ENCODE peak calls at places on chromosomes 16 and 17, in four cellular contexts. R, E, N and L are unnamed samples.

GRCh38 chr17:73595068-73595865 is 49.0 kb downstream of the SDK2 start:
- DNase-seq in R (peak), E (peak), N (no peak), L (peak)

GRCh38 chr17:81085420-81085911 is 50.5 kb downstream of the BAIAP2 start:
- DNase-seq in R (no peak), E (no peak), N (no peak), L (no peak)

GRCh38 chr17:58693208-58693607 is 806 bp downstream of the RAD51C start:
- DNase-seq in R (no peak), E (no peak), N (no peak), L (no peak)

GRCh38 chr16:70158261-70158939 is 15.2 kb upstream of the CLEC18C start:
- DNase-seq in R (no peak), E (no peak), N (no peak), L (no peak)

GRCh38 chr17:20926532-20926931 is 116.3 kb downstream of the USP22 start:
- DNase-seq in R (no peak), E (no peak), N (no peak), L (no peak)

GRCh38 chr16:65876200-65876498 is 490.3 kb upstream of the CDH5 start:
- DNase-seq in R (no peak), E (no peak), N (no peak), L (no peak)

GRCh38 chr17:79632432-79632735 is 21.5 kb upstream of the RBFOX3 start:
- DNase-seq in R (no peak), E (no peak), N (no peak), L (no peak)

GRCh38 chr16:73219176-73219575 is 171.2 kb upstream of the ZFHX3 start:
- DNase-seq in R (no peak), E (no peak), N (no peak), L (no peak)

GRCh38 chr17:57890857-57891232 is 41.0 kb upstream of the MRPS23 start:
- DNase-seq in R (no peak), E (no peak), N (no peak), L (no peak)

GRCh38 chr16:12833939-12834338 is 30.3 kb upstream of the CPPED1 start:
- DNase-seq in R (no peak), E (peak), N (no peak), L (no peak)

GRCh38 chr17:76492989-76493501 is 8.2 kb downstream of the RHBDF2 start:
- DNase-seq in R (peak), E (peak), N (peak), L (peak)

GRCh38 chr17:40433551-40434384 is 9.5 kb upstream of the IGFBP4 start:
- DNase-seq in R (no peak), E (no peak), N (no peak), L (no peak)

GRCh38 chr16:74877706-74878105 is 103.1 kb upstream of the FA2H start:
- DNase-seq in R (no peak), E (no peak), N (no peak), L (no peak)

GRCh38 chr16:28990375-28991040 is 5.7 kb downstream of the LAT start:
- DNase-seq in R (no peak), E (no peak), N (no peak), L (no peak)

GRCh38 chr16:71637398-71637797 is 11.4 kb downstream of the MARVELD3 start:
- DNase-seq in R (no peak), E (no peak), N (no peak), L (no peak)
- H3K27ac ChIP-seq in R (no peak), E (no peak), N (no peak), L (no peak)

GRCh38 chr17:18261146-18261515 is 669 bp downstream of the MIEF2 start:
- DNase-seq in R (peak), E (peak), N (no peak), L (no peak)

GRCh38 chr17:18260332-18261145 is at the start of gene MIEF2:
- DNase-seq in R (peak), E (peak), N (peak), L (peak)

GRCh38 chr17:18262111-18262510 is 1.6 kb downstream of the MIEF2 start:
- DNase-seq in R (no peak), E (no peak), N (no peak), L (no peak)

GRCh38 chr17:18262641-18263040 is 2.2 kb downstream of the MIEF2 start:
- DNase-seq in R (peak), E (no peak), N (no peak), L (no peak)

DNA sequence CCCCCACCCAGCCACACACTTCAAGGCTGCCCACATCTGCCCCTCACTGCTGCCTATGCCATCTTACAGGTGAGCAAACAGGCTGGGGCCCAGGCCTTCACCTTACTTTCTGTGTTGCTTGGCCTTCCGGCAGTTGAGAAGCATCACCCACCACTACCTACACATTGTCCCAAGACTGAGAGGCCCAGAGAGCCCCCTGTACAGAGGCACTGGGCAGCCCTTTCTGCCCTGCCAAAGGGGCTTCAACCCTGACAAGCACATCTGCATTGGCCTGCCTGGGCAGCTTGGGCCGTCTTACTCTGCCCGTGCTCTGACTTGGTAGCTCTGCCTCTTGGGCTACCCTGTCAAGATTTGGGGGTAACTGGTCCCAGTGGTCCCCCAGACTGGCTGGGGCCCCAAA is 1.2 kb downstream of the MIEF2 start:
- DNase-seq in R (no peak), E (no peak), N (no peak), L (no peak)
- H3K27ac ChIP-seq in R (peak), E (peak), N (no peak), L (no peak)

GRCh38 chr16:17770104-17770503 is 299.3 kb upstream of the XYLT1 start:
- DNase-seq in R (no peak), E (no peak), N (no peak), L (no peak)

GRCh38 chr16:17766012-17766411 is 295.3 kb upstream of the XYLT1 start:
- DNase-seq in R (no peak), E (no peak), N (no peak), L (no peak)

GRCh38 chr16:17773698-17774101 is 302.9 kb upstream of the XYLT1 start:
- DNase-seq in R (no peak), E (no peak), N (no peak), L (no peak)

GRCh38 chr16:17768257-17768656 is 297.5 kb upstream of the XYLT1 start:
- DNase-seq in R (no peak), E (peak), N (no peak), L (no peak)
- H3K27ac ChIP-seq in R (no peak), E (no peak), N (no peak), L (no peak)

GRCh38 chr16:68784226-68784625 is 47.1 kb downstream of the CDH1 start:
- DNase-seq in R (no peak), E (no peak), N (peak), L (peak)

GRCh38 chr16:68784721-68785120 is 47.6 kb downstream of the CDH1 start:
- DNase-seq in R (no peak), E (no peak), N (no peak), L (no peak)

GRCh38 chr16:68779891-68780290 is 42.8 kb downstream of the CDH1 start:
- DNase-seq in R (no peak), E (no peak), N (no peak), L (no peak)

GRCh38 chr16:68781784-68782183 is 44.7 kb downstream of the CDH1 start:
- DNase-seq in R (no peak), E (no peak), N (no peak), L (no peak)

GRCh38 chr16:68782198-68783174 is 45.4 kb downstream of the CDH1 start:
- DNase-seq in R (no peak), E (no peak), N (no peak), L (no peak)
- H3K27ac ChIP-seq in R (no peak), E (no peak), N (peak), L (peak)

GRCh38 chr17:19363114-19363438 is 553 bp upstream of the B9D1 start:
- DNase-seq in R (no peak), E (no peak), N (no peak), L (no peak)
- H3K27ac ChIP-seq in R (peak), E (peak), N (peak), L (peak)

GRCh38 chr16:52578829-52579193 is 31.9 kb upstream of the TOX3 start:
- DNase-seq in R (no peak), E (no peak), N (no peak), L (no peak)

GRCh38 chr16:52580488-52580887 is 33.5 kb upstream of the TOX3 start:
- DNase-seq in R (no peak), E (no peak), N (no peak), L (no peak)

GRCh38 chr16:52581530-52581929 is 34.6 kb upstream of the TOX3 start:
- DNase-seq in R (no peak), E (no peak), N (no peak), L (no peak)

GRCh38 chr16:52577130-52577706 is 30.3 kb upstream of the TOX3 start:
- DNase-seq in R (no peak), E (no peak), N (no peak), L (no peak)

GRCh38 chr16:52578007-52578828 is 31.3 kb upstream of the TOX3 start:
- DNase-seq in R (no peak), E (no peak), N (no peak), L (no peak)
- H3K27ac ChIP-seq in R (no peak), E (no peak), N (no peak), L (no peak)

GRCh38 chr17:71163813-71164122 is 957.1 kb upstream of the SOX9 start:
- DNase-seq in R (no peak), E (no peak), N (no peak), L (no peak)

GRCh38 chr17:71170070-71170469 is 950.8 kb upstream of the SOX9 start:
- DNase-seq in R (no peak), E (no peak), N (no peak), L (no peak)

GRCh38 chr17:71163121-71163812 is 957.6 kb upstream of the SOX9 start:
- DNase-seq in R (no peak), E (no peak), N (no peak), L (no peak)

GRCh38 chr17:71171270-71171669 is 949.5 kb upstream of the SOX9 start:
- DNase-seq in R (no peak), E (no peak), N (no peak), L (no peak)

GRCh38 chr17:71168083-71168741 is 952.6 kb upstream of the SOX9 start:
- DNase-seq in R (no peak), E (no peak), N (no peak), L (no peak)
- H3K27ac ChIP-seq in R (no peak), E (no peak), N (no peak), L (no peak)

GRCh38 chr17:82128287-82128686 is 30.3 kb upstream of the FASN start:
- DNase-seq in R (no peak), E (no peak), N (no peak), L (no peak)
- H3K27ac ChIP-seq in R (no peak), E (peak), N (no peak), L (no peak)

DNA sequence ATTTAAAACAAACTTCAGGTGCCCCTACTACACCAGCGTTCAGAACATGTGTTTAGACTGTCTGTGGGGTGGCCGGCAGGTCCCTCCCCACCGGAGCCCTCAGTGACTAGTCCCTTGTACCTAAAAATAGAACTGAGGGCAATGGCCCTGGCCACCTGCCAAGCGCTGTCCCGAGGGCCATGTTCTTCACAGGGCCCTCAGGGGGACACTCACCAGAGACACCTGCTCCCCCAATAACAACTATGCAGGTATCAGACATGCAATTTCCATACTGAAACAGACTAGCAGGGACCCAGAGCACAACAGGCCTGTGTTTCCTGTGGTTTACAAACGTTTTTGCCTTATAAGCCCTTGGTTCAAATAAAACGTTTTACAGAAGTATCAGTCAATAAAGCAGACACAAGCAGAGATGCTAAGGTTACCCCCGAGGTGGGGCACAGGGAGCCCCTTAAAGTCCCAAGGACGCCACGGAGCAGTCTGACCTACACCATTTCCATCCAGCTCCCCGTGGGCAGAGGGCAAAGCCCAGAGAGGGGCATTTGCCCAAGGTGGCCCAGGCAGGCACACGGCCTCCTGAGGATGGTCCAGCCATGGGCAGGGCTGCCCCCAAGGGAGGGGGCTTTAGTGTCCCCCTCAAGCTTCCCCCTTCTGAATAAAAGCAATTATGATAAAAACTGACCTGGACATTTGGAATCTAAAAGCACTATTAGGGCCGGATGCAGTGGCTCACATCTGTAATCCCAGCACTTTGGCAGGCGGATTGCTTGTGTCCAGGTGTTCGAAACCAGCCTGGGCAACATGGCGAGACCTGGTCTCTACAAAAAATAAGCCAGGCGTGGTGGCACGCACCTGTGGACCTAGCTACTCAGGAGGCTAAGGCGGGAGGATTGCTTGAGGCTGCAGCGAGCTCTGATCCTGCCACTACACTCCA is 896 bp upstream of the MYLK3 start:
- DNase-seq in R (peak), E (no peak), N (no peak), L (no peak)
- H3K27ac ChIP-seq in R (peak), E (no peak), N (no peak), L (no peak)

GRCh38 chr16:975313-975690 is 4.5 kb upstream of the LMF1 start:
- DNase-seq in R (no peak), E (no peak), N (no peak), L (no peak)
- H3K27ac ChIP-seq in R (no peak), E (no peak), N (peak), L (peak)